ENCODE peak calls at places on chromosome 3, in eight cellular contexts. One of them, this sample, is unnamed.

GRCh38 chr3:149120051-149120972 is 9.1 kb upstream of the HPS3 start:
- DNase-seq in neural progenitor cell: peak
- DNase-seq in fibroblast of lung: peak
- DNase-seq in GM12878: peak
- DNase-seq in H1: no peak
- DNase-seq in IMR-90: peak
- DNase-seq in neuronal stem cell: peak
- DNase-seq in Karpas-422: peak
- DNase-seq in this sample: peak

GRCh38 chr3:138726966-138727365 is 107.8 kb downstream of the PIK3CB start:
- DNase-seq in neural progenitor cell: no peak
- DNase-seq in fibroblast of lung: peak
- DNase-seq in GM12878: no peak
- DNase-seq in H1: no peak
- DNase-seq in IMR-90: peak
- DNase-seq in neuronal stem cell: no peak
- DNase-seq in Karpas-422: no peak
- DNase-seq in this sample: no peak

GRCh38 chr3:8286749-8287148 is 214.9 kb upstream of the LMCD1 start:
- DNase-seq in neural progenitor cell: no peak
- DNase-seq in fibroblast of lung: no peak
- DNase-seq in GM12878: no peak
- DNase-seq in H1: no peak
- DNase-seq in IMR-90: no peak
- DNase-seq in neuronal stem cell: no peak
- DNase-seq in Karpas-422: no peak
- DNase-seq in this sample: no peak

GRCh38 chr3:162525052-162525451 is 1028.4 kb downstream of the OTOL1 start:
- DNase-seq in neural progenitor cell: no peak
- DNase-seq in fibroblast of lung: peak
- DNase-seq in GM12878: no peak
- DNase-seq in H1: no peak
- DNase-seq in IMR-90: peak
- DNase-seq in neuronal stem cell: no peak
- DNase-seq in Karpas-422: no peak
- DNase-seq in this sample: no peak

GRCh38 chr3:127650236-127650635 is 21.3 kb downstream of the PODXL2 start:
- DNase-seq in neural progenitor cell: no peak
- DNase-seq in fibroblast of lung: no peak
- DNase-seq in GM12878: no peak
- DNase-seq in H1: no peak
- DNase-seq in IMR-90: no peak
- DNase-seq in neuronal stem cell: no peak
- DNase-seq in Karpas-422: no peak
- DNase-seq in this sample: no peak

GRCh38 chr3:113668015-113668414 is 28.4 kb downstream of the USF3 start:
- DNase-seq in neural progenitor cell: no peak
- DNase-seq in fibroblast of lung: peak
- DNase-seq in GM12878: no peak
- DNase-seq in H1: no peak
- DNase-seq in IMR-90: peak
- DNase-seq in neuronal stem cell: no peak
- DNase-seq in Karpas-422: no peak
- DNase-seq in this sample: no peak

GRCh38 chr3:11719406-11720219 is 75.9 kb upstream of the VGLL4 start:
- DNase-seq in neural progenitor cell: peak
- DNase-seq in fibroblast of lung: peak
- DNase-seq in GM12878: no peak
- DNase-seq in H1: peak
- DNase-seq in IMR-90: peak
- DNase-seq in neuronal stem cell: peak
- DNase-seq in Karpas-422: peak
- DNase-seq in this sample: peak

GRCh38 chr3:61537366-61537765 is 24.0 kb upstream of the PTPRG start:
- DNase-seq in neural progenitor cell: no peak
- DNase-seq in fibroblast of lung: no peak
- DNase-seq in GM12878: no peak
- DNase-seq in H1: no peak
- DNase-seq in IMR-90: no peak
- DNase-seq in neuronal stem cell: no peak
- DNase-seq in Karpas-422: no peak
- DNase-seq in this sample: no peak

GRCh38 chr3:85255954-85256353 is 297.2 kb downstream of the CADM2 start:
- DNase-seq in neural progenitor cell: peak
- DNase-seq in fibroblast of lung: no peak
- DNase-seq in GM12878: no peak
- DNase-seq in H1: no peak
- DNase-seq in IMR-90: peak
- DNase-seq in neuronal stem cell: no peak
- DNase-seq in Karpas-422: no peak
- DNase-seq in this sample: no peak

GRCh38 chr3:194487289-194488006 is 646 bp upstream of the ATP13A3 start:
- DNase-seq in neural progenitor cell: peak
- DNase-seq in fibroblast of lung: no peak
- DNase-seq in GM12878: no peak
- DNase-seq in H1: no peak
- DNase-seq in IMR-90: no peak
- DNase-seq in neuronal stem cell: no peak
- DNase-seq in Karpas-422: peak
- DNase-seq in this sample: no peak

GRCh38 chr3:38567498-38567897 is 71.4 kb downstream of the EXOG start:
- DNase-seq in neural progenitor cell: no peak
- DNase-seq in fibroblast of lung: no peak
- DNase-seq in GM12878: no peak
- DNase-seq in H1: peak
- DNase-seq in IMR-90: no peak
- DNase-seq in neuronal stem cell: no peak
- DNase-seq in Karpas-422: no peak
- DNase-seq in this sample: no peak

GRCh38 chr3:186173202-186173815 is 64.4 kb upstream of the ETV5 start:
- DNase-seq in neural progenitor cell: no peak
- DNase-seq in fibroblast of lung: no peak
- DNase-seq in GM12878: no peak
- DNase-seq in H1: no peak
- DNase-seq in IMR-90: no peak
- DNase-seq in neuronal stem cell: no peak
- DNase-seq in Karpas-422: no peak
- DNase-seq in this sample: no peak

GRCh38 chr3:188309437-188310269 is 155.7 kb downstream of the LPP start:
- DNase-seq in neural progenitor cell: no peak
- DNase-seq in fibroblast of lung: no peak
- DNase-seq in GM12878: peak
- DNase-seq in H1: no peak
- DNase-seq in IMR-90: no peak
- DNase-seq in neuronal stem cell: no peak
- DNase-seq in Karpas-422: no peak
- DNase-seq in this sample: no peak

GRCh38 chr3:188315563-188315962 is 161.6 kb downstream of the LPP start:
- DNase-seq in neural progenitor cell: no peak
- DNase-seq in fibroblast of lung: peak
- DNase-seq in GM12878: no peak
- DNase-seq in H1: no peak
- DNase-seq in IMR-90: no peak
- DNase-seq in neuronal stem cell: no peak
- DNase-seq in Karpas-422: no peak
- DNase-seq in this sample: no peak

GRCh38 chr3:188306435-188306980 is 152.6 kb downstream of the LPP start:
- DNase-seq in neural progenitor cell: no peak
- DNase-seq in fibroblast of lung: no peak
- DNase-seq in GM12878: no peak
- DNase-seq in H1: no peak
- DNase-seq in IMR-90: no peak
- DNase-seq in neuronal stem cell: no peak
- DNase-seq in Karpas-422: no peak
- DNase-seq in this sample: no peak

GRCh38 chr3:188305220-188305619 is 151.3 kb downstream of the LPP start:
- DNase-seq in neural progenitor cell: no peak
- DNase-seq in fibroblast of lung: no peak
- DNase-seq in GM12878: no peak
- DNase-seq in H1: no peak
- DNase-seq in IMR-90: no peak
- DNase-seq in neuronal stem cell: no peak
- DNase-seq in Karpas-422: no peak
- DNase-seq in this sample: no peak

GRCh38 chr3:188310270-188310710 is 156.3 kb downstream of the LPP start:
- DNase-seq in neural progenitor cell: no peak
- DNase-seq in fibroblast of lung: no peak
- DNase-seq in GM12878: no peak
- DNase-seq in H1: no peak
- DNase-seq in IMR-90: no peak
- DNase-seq in neuronal stem cell: no peak
- DNase-seq in Karpas-422: no peak
- DNase-seq in this sample: no peak
- H2AFZ ChIP-seq in neural progenitor cell: no peak
- H2AFZ ChIP-seq in fibroblast of lung: no peak
- H2AFZ ChIP-seq in GM12878: no peak
- H2AFZ ChIP-seq in H1: no peak
- H2AFZ ChIP-seq in IMR-90: no peak
- H2AFZ ChIP-seq in neuronal stem cell: no peak
- H2AFZ ChIP-seq in Karpas-422: no peak
- H2AFZ ChIP-seq in this sample: no peak

DNA sequence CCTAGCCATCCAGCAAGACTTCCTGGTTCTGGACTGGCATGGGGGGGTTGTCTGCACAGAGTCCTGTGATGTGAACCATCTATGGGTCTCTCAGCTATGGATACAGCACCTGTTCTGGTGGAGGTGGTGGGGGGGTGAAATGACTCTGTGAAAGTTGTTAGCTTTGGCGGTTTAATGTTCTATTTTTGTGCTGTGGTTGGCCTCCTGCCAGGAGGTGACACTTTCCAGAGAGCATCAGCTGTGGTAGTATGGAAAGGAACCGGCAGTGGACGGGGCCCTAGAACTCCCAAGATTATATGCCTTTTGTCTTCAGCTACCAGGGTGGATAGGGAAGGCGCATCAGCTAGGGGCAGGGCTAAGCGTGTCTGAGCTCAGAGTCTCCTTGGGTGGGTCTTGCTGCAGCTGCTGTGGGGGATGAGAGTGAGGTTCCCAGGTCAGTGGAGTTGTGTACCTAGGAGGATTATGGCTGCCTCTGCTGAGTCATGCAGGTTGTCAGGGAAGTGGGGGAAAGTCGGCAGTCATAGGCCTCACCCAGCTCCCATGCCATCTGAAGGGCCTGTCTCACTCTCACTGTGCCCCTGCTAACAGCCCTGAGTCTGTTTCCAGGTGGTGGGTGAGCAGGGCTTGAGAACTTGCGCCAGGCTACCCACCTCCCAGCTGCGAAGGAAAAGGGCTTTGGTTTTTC is 7.1 kb upstream of the LARS2 start:
- DNase-seq in neural progenitor cell: no peak
- DNase-seq in fibroblast of lung: no peak
- DNase-seq in GM12878: no peak
- DNase-seq in H1: no peak
- DNase-seq in IMR-90: no peak
- DNase-seq in neuronal stem cell: no peak
- DNase-seq in Karpas-422: no peak
- DNase-seq in this sample: no peak
- H2AFZ ChIP-seq in neural progenitor cell: peak
- H2AFZ ChIP-seq in fibroblast of lung: no peak
- H2AFZ ChIP-seq in GM12878: peak
- H2AFZ ChIP-seq in H1: peak
- H2AFZ ChIP-seq in IMR-90: no peak
- H2AFZ ChIP-seq in neuronal stem cell: peak
- H2AFZ ChIP-seq in Karpas-422: no peak
- H2AFZ ChIP-seq in this sample: peak

DNA sequence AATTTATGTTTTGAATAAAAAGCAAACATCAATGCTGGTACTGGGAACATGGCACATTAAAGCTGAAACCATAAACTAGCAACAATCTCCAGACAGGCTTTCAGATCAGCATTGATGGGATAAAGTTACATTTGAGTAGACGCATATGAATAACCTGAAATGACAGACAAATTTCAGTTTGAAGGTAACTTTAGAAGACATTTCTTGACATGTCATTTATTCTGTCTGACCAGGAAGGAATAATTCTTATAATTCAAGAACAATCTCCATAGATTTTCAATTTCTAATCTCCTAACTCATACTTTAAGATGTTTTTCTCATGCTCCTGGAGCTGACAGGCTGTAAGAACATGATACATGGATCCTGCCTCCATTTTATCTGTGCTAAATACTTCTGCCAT is 69.8 kb downstream of the PLCH1 start:
- DNase-seq in neural progenitor cell: no peak
- DNase-seq in fibroblast of lung: no peak
- DNase-seq in GM12878: no peak
- DNase-seq in H1: no peak
- DNase-seq in IMR-90: no peak
- DNase-seq in neuronal stem cell: no peak
- DNase-seq in Karpas-422: no peak
- DNase-seq in this sample: no peak
- H2AFZ ChIP-seq in neural progenitor cell: no peak
- H2AFZ ChIP-seq in fibroblast of lung: no peak
- H2AFZ ChIP-seq in GM12878: no peak
- H2AFZ ChIP-seq in H1: no peak
- H2AFZ ChIP-seq in IMR-90: no peak
- H2AFZ ChIP-seq in neuronal stem cell: no peak
- H2AFZ ChIP-seq in Karpas-422: no peak
- H2AFZ ChIP-seq in this sample: no peak

GRCh38 chr3:12994357-12994606 is 78.9 kb downstream of the IQSEC1 start:
- DNase-seq in neural progenitor cell: peak
- DNase-seq in fibroblast of lung: no peak
- DNase-seq in GM12878: no peak
- DNase-seq in H1: peak
- DNase-seq in IMR-90: no peak
- DNase-seq in neuronal stem cell: no peak
- DNase-seq in Karpas-422: no peak
- DNase-seq in this sample: no peak
- H2AFZ ChIP-seq in neural progenitor cell: no peak
- H2AFZ ChIP-seq in fibroblast of lung: peak
- H2AFZ ChIP-seq in GM12878: no peak
- H2AFZ ChIP-seq in H1: no peak
- H2AFZ ChIP-seq in IMR-90: peak
- H2AFZ ChIP-seq in neuronal stem cell: peak
- H2AFZ ChIP-seq in Karpas-422: no peak
- H2AFZ ChIP-seq in this sample: peak

This sample was measured in PC-9.